ENCODE peak calls at places on chromosomes 16 and 17, in nine cellular contexts. B, D, I, N, E, Y, H, F and Z are unnamed samples. For H3K4me1 and H3K36me3, the result is how much of the 10 kb centered on the place peaks cover.

GRCh38 chr16:67268136-67268579 is 11.2 kb upstream of the PLEKHG4 start:
- DNase-seq in B (peak), D (no peak), I (no peak), N (no peak), E (no peak), Y (no peak), H (peak), F (peak), Z (peak)

GRCh38 chr16:67857547-67858233 is 10.2 kb upstream of the CENPT start:
- DNase-seq in B (peak), D (no peak), I (no peak), N (peak), E (peak), Y (peak), H (peak), F (peak), Z (peak)

GRCh38 chr16:12503201-12503600 is 300.5 kb downstream of the CPPED1 start:
- DNase-seq in B (no peak), D (no peak), I (no peak), N (no peak), E (no peak), Y (peak), H (no peak), F (peak), Z (no peak)

GRCh38 chr16:71339481-71340171 is 18.9 kb upstream of the CALB2 start:
- DNase-seq in B (no peak), D (no peak), I (no peak), N (no peak), E (no peak), Y (no peak), H (no peak), F (no peak), Z (no peak)

GRCh38 chr16:46715769-46716305 is 26.4 kb downstream of the ORC6 start:
- DNase-seq in B (peak), D (no peak), I (no peak), N (no peak), E (no peak), Y (no peak), H (no peak), F (no peak), Z (no peak)

GRCh38 chr17:32445075-32445427 is 741 bp downstream of the PSMD11 start:
- DNase-seq in B (peak), D (no peak), I (peak), N (no peak), E (peak), Y (no peak), H (peak), F (peak), Z (peak)

GRCh38 chr17:6592193-6592592 is 35.8 kb upstream of the PITPNM3 start:
- DNase-seq in B (no peak), D (no peak), I (no peak), N (no peak), E (no peak), Y (no peak), H (peak), F (no peak), Z (no peak)

GRCh38 chr17:62687997-62688396 is 60.5 kb downstream of the MRC2 start:
- DNase-seq in B (no peak), D (no peak), I (no peak), N (no peak), E (no peak), Y (no peak), H (no peak), F (no peak), Z (no peak)

GRCh38 chr17:7912927-7913524 is 3.1 kb downstream of the RNF227 start:
- DNase-seq in B (peak), D (no peak), I (peak), N (no peak), E (peak), Y (no peak), H (peak), F (no peak), Z (no peak)

GRCh38 chr17:42183741-42184711 is 1.2 kb downstream of the HCRT start:
- DNase-seq in B (peak), D (peak), I (peak), N (no peak), E (peak), Y (peak), H (peak), F (peak), Z (peak)

GRCh38 chr17:57935833-57936807 is 19.1 kb downstream of the CUEDC1 start:
- DNase-seq in B (peak), D (peak), I (no peak), N (no peak), E (no peak), Y (no peak), H (peak), F (peak), Z (no peak)

GRCh38 chr16:85512716-85513115 is 100.4 kb upstream of the GSE1 start:
- DNase-seq in B (no peak), D (no peak), I (no peak), N (no peak), E (no peak), Y (no peak), H (peak), F (no peak), Z (no peak)

GRCh38 chr17:59839646-59840328 is 53.0 kb downstream of the TUBD1 start:
- DNase-seq in B (peak), D (no peak), I (peak), N (no peak), E (peak), Y (no peak), H (no peak), F (no peak), Z (no peak)

GRCh38 chr17:71572343-71572742 is 548.5 kb upstream of the SOX9 start:
- DNase-seq in B (no peak), D (no peak), I (no peak), N (no peak), E (no peak), Y (no peak), H (no peak), F (no peak), Z (no peak)

GRCh38 chr16:27923751-27924150 is 139.8 kb downstream of the GSG1L start:
- DNase-seq in B (no peak), D (no peak), I (no peak), N (no peak), E (no peak), Y (no peak), H (no peak), F (no peak), Z (no peak)

GRCh38 chr16:81071816-81072215 is 5.2 kb downstream of the C16orf46 start:
- DNase-seq in B (no peak), D (no peak), I (peak), N (no peak), E (no peak), Y (no peak), H (peak), F (no peak), Z (no peak)

DNA sequence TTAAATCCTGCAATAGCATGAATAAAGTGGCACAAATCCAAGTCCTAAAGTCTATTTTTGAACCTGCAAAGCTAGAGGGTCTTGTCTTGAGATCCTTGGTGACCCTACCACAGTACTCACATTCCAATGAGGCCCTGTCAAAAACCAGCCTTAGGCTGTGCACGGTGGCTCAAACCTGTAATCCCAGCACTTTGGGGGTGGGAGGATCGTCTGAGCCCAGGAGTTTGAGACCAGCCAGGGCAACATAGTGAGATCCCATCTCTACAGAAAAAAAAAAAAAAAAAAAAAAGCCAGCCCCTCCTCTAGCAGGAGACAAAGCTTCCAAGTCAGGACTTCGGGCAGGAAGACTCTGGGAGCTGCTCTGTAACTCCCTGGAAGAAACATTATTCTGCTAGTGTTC is 16.3 kb downstream of the CYTH1 start:
- DNase-seq in B (no peak), D (no peak), I (no peak), N (no peak), E (no peak), Y (no peak), H (no peak), F (no peak), Z (no peak)
- H3K4me1 ChIP-seq in B (under half), D (under half), I (half or more), N (under half), E (under half), Y (under half), H (under half), F (under half), Z (under half)

GRCh38 chr16:57473176-57473840 is 10.8 kb downstream of the POLR2C start:
- DNase-seq in B (no peak), D (no peak), I (no peak), N (no peak), E (no peak), Y (no peak), H (no peak), F (no peak), Z (no peak)

GRCh38 chr16:57473906-57474305 is 11.4 kb downstream of the POLR2C start:
- DNase-seq in B (no peak), D (no peak), I (no peak), N (no peak), E (no peak), Y (no peak), H (no peak), F (no peak), Z (no peak)

GRCh38 chr16:57476546-57477410 is 9.5 kb downstream of the DOK4 start:
- DNase-seq in B (no peak), D (no peak), I (no peak), N (no peak), E (no peak), Y (no peak), H (no peak), F (no peak), Z (no peak)

GRCh38 chr16:57475711-57476339 is 10.5 kb downstream of the DOK4 start:
- DNase-seq in B (peak), D (no peak), I (peak), N (no peak), E (no peak), Y (peak), H (peak), F (no peak), Z (peak)

DNA sequence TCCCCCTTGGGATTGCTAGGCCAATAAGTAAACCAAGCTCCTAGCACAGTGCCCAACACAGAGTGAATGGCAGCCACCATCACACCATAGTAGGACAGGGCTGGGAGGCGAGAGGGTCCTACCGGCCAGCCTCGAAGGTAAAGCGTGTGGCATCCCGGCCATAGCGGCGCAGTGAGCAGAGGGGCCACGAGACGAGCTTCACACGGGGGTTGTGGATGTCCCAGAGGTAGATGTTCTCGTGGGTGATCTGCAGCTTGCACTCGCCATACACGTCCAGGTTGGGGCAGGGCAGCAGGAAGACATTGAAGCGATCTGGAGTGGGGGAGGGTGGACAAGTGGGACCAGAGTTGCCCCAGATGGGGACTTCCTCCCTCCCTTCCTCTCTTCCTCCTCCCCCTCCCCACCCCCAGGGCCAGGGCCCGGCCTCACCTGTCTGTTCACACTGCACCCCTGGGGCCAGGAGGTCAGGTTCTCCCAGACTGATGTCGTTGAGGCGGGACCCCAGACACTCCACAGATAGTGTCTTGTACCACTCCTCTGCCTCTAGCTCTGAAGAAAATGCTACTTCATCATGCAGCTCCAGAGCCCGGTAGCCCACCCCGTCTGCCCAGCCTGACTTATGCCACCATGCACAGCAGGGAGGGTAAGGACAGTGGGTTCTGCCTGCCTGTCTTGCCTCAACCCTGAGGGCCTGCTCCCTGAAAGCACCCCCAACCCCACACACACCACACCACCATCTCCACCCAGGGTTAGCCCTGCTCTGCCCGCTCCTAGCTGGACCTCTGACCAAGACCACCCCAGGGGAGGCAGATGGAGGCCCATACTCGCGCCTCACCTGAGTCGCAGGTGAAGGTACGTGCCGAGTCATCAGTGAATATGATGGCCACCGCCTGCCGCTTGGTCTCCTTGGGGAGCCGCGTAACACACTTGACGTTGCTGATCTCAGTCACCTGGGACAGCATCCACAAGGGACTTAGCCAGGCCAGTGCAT is 11.3 kb downstream of the DOK4 start:
- DNase-seq in B (no peak), D (no peak), I (no peak), N (no peak), E (no peak), Y (no peak), H (no peak), F (no peak), Z (no peak)
- H3K36me3 ChIP-seq in B (half or more), D (under half), I (under half), N (half or more), E (under half), Y (under half), H (under half), F (under half), Z (under half)

GRCh38 chr16:2147981-2148671 is at the start of gene RAB26:
- DNase-seq in B (peak), D (peak), I (peak), N (no peak), E (peak), Y (peak), H (peak), F (peak), Z (peak)
- H3K4me1 ChIP-seq in B (under half), D (under half), I (under half), N (under half), E (under half), Y (under half), H (under half), F (half or more), Z (under half)

DNA sequence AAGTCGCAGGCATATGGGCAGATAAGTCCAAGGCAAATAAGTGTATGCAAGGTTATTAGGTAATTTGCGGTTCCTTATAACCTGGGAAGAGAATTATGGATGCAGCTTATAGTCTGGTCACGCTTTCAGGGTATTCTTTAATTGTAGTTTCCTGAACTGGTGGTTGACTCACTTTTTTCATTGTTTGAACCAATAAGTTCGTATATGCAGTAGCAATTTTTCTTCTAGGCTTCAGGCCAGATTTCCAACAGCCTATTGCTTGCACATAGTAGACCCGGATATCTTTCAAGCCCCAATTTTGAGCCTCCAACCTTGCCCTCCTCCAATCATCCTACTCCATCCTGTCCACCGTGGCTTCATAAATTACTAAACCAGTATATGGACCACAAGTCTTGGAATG is 12.8 kb downstream of the CEP95 start:
- DNase-seq in B (no peak), D (no peak), I (no peak), N (no peak), E (no peak), Y (no peak), H (no peak), F (no peak), Z (no peak)
- H3K36me3 ChIP-seq in B (half or more), D (under half), I (half or more), N (half or more), E (under half), Y (half or more), H (under half), F (under half), Z (half or more)

GRCh38 chr17:83084214-83084613 is 4.8 kb downstream of the METRNL start:
- DNase-seq in B (no peak), D (no peak), I (no peak), N (no peak), E (no peak), Y (no peak), H (no peak), F (no peak), Z (no peak)
- H3K4me1 ChIP-seq in B (under half), D (under half), I (under half), N (under half), E (half or more), Y (half or more), H (half or more), F (half or more), Z (under half)

GRCh38 chr17:2243953-2244352 is 59.6 kb downstream of the SMG6 start:
- DNase-seq in B (no peak), D (no peak), I (no peak), N (no peak), E (no peak), Y (no peak), H (peak), F (no peak), Z (no peak)

GRCh38 chr17:2239882-2240430 is 63.6 kb downstream of the SMG6 start:
- DNase-seq in B (peak), D (peak), I (peak), N (no peak), E (peak), Y (no peak), H (peak), F (peak), Z (peak)

GRCh38 chr17:2240541-2240940 is 63.0 kb downstream of the SMG6 start:
- DNase-seq in B (peak), D (no peak), I (no peak), N (no peak), E (no peak), Y (no peak), H (no peak), F (no peak), Z (no peak)

GRCh38 chr17:2239170-2239551 is 64.4 kb downstream of the SMG6 start:
- DNase-seq in B (no peak), D (no peak), I (no peak), N (no peak), E (no peak), Y (no peak), H (no peak), F (no peak), Z (no peak)

DNA sequence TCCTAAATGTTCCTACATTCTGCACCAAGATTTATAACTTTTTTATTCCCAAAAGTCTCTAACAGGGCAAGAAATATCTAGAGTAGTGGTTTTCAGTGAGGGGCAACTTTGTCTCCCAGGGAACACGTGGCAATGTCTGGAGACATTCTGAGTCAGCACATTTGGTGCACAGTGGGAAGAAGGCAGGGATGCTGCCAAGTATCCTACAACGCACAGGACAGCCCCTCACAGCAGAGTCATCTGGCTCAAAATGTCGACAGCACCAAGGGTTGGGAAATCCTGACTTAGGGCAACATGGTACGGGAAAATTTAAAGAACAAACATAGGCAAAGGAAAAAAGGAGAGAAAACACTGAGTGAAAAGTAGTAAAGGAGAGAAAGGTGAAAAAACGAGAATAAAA is 61.8 kb downstream of the SMG6 start:
- DNase-seq in B (peak), D (peak), I (no peak), N (no peak), E (no peak), Y (no peak), H (peak), F (no peak), Z (no peak)
- H3K36me3 ChIP-seq in B (under half), D (under half), I (under half), N (under half), E (under half), Y (under half), H (under half), F (under half), Z (under half)

GRCh38 chr17:4955091-4955490 is 4.2 kb downstream of the ENO3 start:
- DNase-seq in B (no peak), D (no peak), I (no peak), N (no peak), E (no peak), Y (no peak), H (no peak), F (no peak), Z (no peak)

GRCh38 chr17:4950757-4951204 is at the start of gene ENO3:
- DNase-seq in B (no peak), D (no peak), I (no peak), N (no peak), E (peak), Y (no peak), H (no peak), F (no peak), Z (no peak)

GRCh38 chr17:4956493-4957061 is 5.7 kb downstream of the ENO3 start:
- DNase-seq in B (no peak), D (no peak), I (peak), N (no peak), E (peak), Y (peak), H (no peak), F (no peak), Z (no peak)

GRCh38 chr17:4951486-4951885 is 567 bp downstream of the ENO3 start:
- DNase-seq in B (no peak), D (no peak), I (no peak), N (no peak), E (no peak), Y (no peak), H (no peak), F (no peak), Z (no peak)

GRCh38 chr17:4953461-4953961 is 2.6 kb downstream of the ENO3 start:
- DNase-seq in B (peak), D (no peak), I (no peak), N (peak), E (no peak), Y (no peak), H (peak), F (no peak), Z (no peak)
- H3K4me1 ChIP-seq in B (under half), D (under half), I (under half), N (under half), E (under half), Y (under half), H (under half), F (under half), Z (under half)